ENCODE peak calls at places on chromosomes 7 and 10, in ten cellular contexts. B is EH; S is activated CD8-positive, alpha-beta T cell treated with anti-CD3 and anti-CD28 coated beads for 36 hours; I is activated effector memory CD4-positive, alpha-beta T cell treated with anti-CD3 and anti-CD28 coated beads, Interleukin-2, amount 50 U/mL, for 16 hours; D is GM12864; M is activated CD4-positive, alpha-beta T cell treated with anti-CD3 and anti-CD28 coated beads, Interleukin-2, amount 10 ng/mL, durations not matched to agents 7 days and 5 days; L is heart right ventricle; G is aorta; V is NCI-H82; Z is astrocyte of the hippocampus. J is an unnamed sample.

GRCh38 chr10:50497758-50498157 is 126.0 kb downstream of the SGMS1 start:
- DNase-seq in Z (peak; percentile 56), D (peak; percentile 78), M (no peak), B (peak; percentile 74), G (no peak), S (no peak), L (no peak), V (no peak), I (no peak), J (peak; percentile 72)

GRCh38 chr10:103227416-103227815 is 18.3 kb upstream of the RPEL1 start:
- DNase-seq in L (no peak), I (no peak), D (no peak), Z (no peak), G (no peak), B (no peak), V (no peak), M (no peak), S (no peak), J (peak; percentile 66)

GRCh38 chr10:99689461-99689860 is 30.2 kb downstream of the ENTPD7 start:
- DNase-seq in G (no peak), Z (no peak), V (no peak), L (no peak), D (no peak), S (no peak), I (no peak), M (no peak), B (peak; percentile 33), J (no peak)

GRCh38 chr10:102945989-102946388 is 27.9 kb downstream of the CNNM2 start:
- DNase-seq in L (no peak), B (no peak), D (no peak), M (no peak), Z (no peak), S (no peak), I (no peak), G (no peak), V (no peak), J (no peak)

GRCh38 chr7:68725843-68726242 is 872.4 kb upstream of the AUTS2 start:
- DNase-seq in M (no peak), Z (no peak), G (no peak), B (no peak), D (no peak), L (no peak), I (no peak), S (no peak), V (peak; percentile 35), J (no peak)

GRCh38 chr10:115985696-115986095 is 287.3 kb downstream of the GFRA1 start:
- DNase-seq in G (no peak), M (no peak), S (no peak), D (no peak), B (peak; percentile 46), V (no peak), L (no peak), I (no peak), Z (no peak), J (no peak)

GRCh38 chr7:95199779-95200558 is 124.4 kb downstream of the PON1 start:
- DNase-seq in S (no peak), B (peak; percentile 52), D (peak; percentile 8), M (no peak), V (peak; percentile 62), L (no peak), I (no peak), G (no peak), Z (peak; percentile 81), J (peak; percentile 60)

GRCh38 chr7:41793556-41793955 is 90.7 kb upstream of the INHBA start:
- DNase-seq in D (no peak), B (no peak), S (no peak), M (no peak), L (no peak), V (no peak), Z (no peak), G (no peak), I (no peak), J (no peak)

GRCh38 chr10:57849726-57850357 is 417.9 kb downstream of the IPMK start:
- DNase-seq in L (no peak), S (no peak), Z (peak; percentile 25), V (peak; percentile 1), D (no peak), B (peak; percentile 7), I (no peak), M (no peak), G (no peak), J (peak; percentile 67)